ENCODE peak calls at places on chromosomes 6 and 20, in four cellular contexts. H, U, P and W are unnamed samples. For H3K4me1, the result is how much of the 10 kb centered on the place peaks cover.

GRCh38 chr20:20837574-20838021 is 125.2 kb upstream of the RALGAPA2 start:
- DNase-seq in H (peak), P (peak), U (peak), W (no peak)

GRCh38 chr6:22952076-22952475 is 382.7 kb downstream of the HDGFL1 start:
- DNase-seq in H (no peak), U (peak), P (no peak), W (no peak)

GRCh38 chr6:35495258-35496035 is 1.4 kb downstream of the TEAD3 start:
- DNase-seq in H (no peak), U (peak), P (no peak), W (no peak)

GRCh38 chr6:33306356-33306755 is 7.5 kb downstream of the TAPBP start:
- DNase-seq in H (no peak), P (no peak), U (no peak), W (no peak)

GRCh38 chr6:53112404-53112803 is 36.2 kb downstream of the GCM1 start:
- DNase-seq in U (no peak), H (no peak), P (no peak), W (no peak)

GRCh38 chr6:155301867-155302266 is 12.4 kb downstream of the TFB1M start:
- DNase-seq in P (peak), H (no peak), U (peak), W (no peak)

GRCh38 chr6:14118444-14118843 is 872 bp downstream of the CD83 start:
- DNase-seq in P (no peak), H (no peak), U (no peak), W (no peak)

GRCh38 chr6:32843321-32843978 is 397 bp downstream of the PSMB8 start:
- DNase-seq in P (no peak), H (peak), U (no peak), W (peak)

GRCh38 chr6:13116155-13116554 is 212.2 kb downstream of the TBC1D7 start:
- DNase-seq in P (no peak), U (no peak), H (peak), W (no peak)

GRCh38 chr20:24614341-24614740 is 144.9 kb downstream of the SYNDIG1 start:
- DNase-seq in P (no peak), U (no peak), H (no peak), W (no peak)

DNA sequence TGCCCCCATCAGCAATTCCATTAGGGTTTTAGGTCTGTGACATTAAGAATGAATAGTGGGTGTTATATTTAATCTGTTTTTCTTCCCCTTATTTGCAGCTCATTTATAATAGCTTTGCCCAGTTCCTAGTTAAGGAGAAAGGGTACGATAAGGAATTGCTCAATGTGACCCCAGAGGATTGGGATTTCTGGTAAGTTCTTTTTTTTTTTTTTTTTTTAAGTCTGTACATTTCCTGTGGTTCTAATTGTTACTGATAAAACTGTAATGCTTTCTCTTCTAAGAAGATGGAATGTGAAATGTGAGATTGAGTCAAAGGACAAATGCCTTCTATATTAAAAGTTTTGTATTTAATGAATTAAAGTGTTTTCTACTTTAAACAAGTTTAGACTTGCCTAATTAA is 5.5 kb downstream of the NT5DC1 start:
- DNase-seq in U (no peak), P (no peak), H (no peak), W (no peak)
- H3K4me1 ChIP-seq in U (under half), P (half or more), H (under half), W (under half)

GRCh38 chr20:44717986-44718385 is 2.8 kb downstream of the CCN5 start:
- DNase-seq in H (no peak), U (no peak), P (peak), W (peak)
- H3K9ac ChIP-seq in H (no peak), U (no peak), P (no peak), W (no peak)

DNA sequence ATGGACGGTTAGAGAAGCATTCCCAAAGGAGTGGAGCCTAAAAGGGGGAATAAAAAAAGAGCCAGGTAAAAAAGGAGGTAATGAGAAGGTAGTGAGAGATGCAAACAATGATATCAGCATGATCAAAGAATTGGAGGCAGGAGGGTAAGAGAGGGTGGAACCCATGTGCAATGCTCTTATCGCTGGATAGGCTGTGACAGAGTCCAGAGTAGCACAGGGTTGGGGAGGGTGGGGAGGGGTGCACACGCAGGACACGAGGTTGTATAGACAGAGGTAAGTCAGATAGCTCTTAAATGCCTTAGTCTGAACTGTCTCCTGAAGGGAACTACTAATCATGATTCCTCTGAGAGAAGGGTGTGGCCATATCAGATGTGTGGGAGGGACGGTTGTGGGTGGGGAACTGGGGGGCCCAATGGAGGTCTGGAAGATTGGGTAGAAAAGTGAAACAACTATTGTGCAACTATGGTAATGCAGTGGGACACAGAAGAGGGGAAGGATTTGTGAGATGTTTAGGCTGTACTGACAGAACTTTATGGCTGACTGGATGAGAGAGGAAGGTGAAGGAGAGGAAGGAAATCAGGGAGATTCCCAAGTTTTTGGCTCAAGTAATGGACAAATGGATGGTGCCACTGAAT is 354.8 kb downstream of the BTBD9 start:
- DNase-seq in P (no peak), U (no peak), H (no peak), W (no peak)
- H3K4me1 ChIP-seq in P (under half), U (under half), H (under half), W (under half)

GRCh38 chr6:134533991-134534390 is 216.1 kb upstream of the SGK1 start:
- DNase-seq in U (no peak), P (no peak), H (no peak), W (no peak)
- H3K9ac ChIP-seq in U (no peak), P (no peak), H (no peak), W (no peak)

GRCh38 chr6:7138921-7139358 is 31.2 kb downstream of the RREB1 start:
- DNase-seq in P (peak), H (no peak), U (no peak), W (no peak)
- H3K4me1 ChIP-seq in P (half or more), H (under half), U (under half), W (under half)

DNA sequence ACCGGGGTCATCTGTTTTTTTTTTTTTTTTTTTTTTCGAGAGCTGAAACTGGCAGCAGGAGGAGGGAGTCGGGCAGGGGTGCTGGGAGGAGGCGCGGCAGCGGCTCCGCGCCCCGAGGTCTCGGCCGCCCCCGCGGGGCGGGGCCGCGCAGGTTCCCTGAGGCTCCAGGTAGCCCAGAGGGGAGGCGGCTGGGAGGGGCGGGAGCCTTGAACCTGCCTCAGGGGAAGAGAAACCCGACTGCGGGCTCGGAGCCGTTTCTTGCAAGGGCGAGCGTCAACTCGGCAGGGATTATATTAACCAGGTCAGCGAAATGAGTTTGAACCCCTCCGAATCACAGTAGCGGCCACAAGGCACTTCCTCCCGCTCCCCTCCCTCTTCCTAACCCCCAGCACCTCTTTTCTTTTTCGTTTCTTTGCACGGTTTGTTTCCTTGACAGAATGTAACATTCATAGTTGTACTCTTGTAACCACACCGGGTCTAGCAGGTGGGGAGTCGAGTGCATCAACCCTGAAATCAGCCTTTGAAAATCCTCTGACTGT is 2.0 kb downstream of the MYB start:
- DNase-seq in P (peak), H (peak), U (no peak), W (peak)
- H3K9ac ChIP-seq in P (no peak), H (peak), U (no peak), W (no peak)